ENCODE peak calls at places on chromosomes 6 and 20, in four cellular contexts. One of them, this sample, is unnamed.

GRCh38 chr6:42292002-42292735 is 74.5 kb upstream of the MRPS10 start:
- DNase-seq in pancreas: no peak
- DNase-seq in glutamatergic neuron: no peak
- DNase-seq in H1: no peak
- DNase-seq in this sample: peak

GRCh38 chr6:43076093-43076927 is at the start of gene PTK7:
- DNase-seq in pancreas: peak
- DNase-seq in glutamatergic neuron: peak
- DNase-seq in H1: no peak
- DNase-seq in this sample: no peak

GRCh38 chr6:166618251-166618650 is 8.8 kb downstream of the RPS6KA2 start:
- DNase-seq in pancreas: no peak
- DNase-seq in glutamatergic neuron: no peak
- DNase-seq in H1: no peak
- DNase-seq in this sample: no peak

GRCh38 chr6:139037490-139037889 is 8.9 kb downstream of the ABRACL start:
- DNase-seq in pancreas: no peak
- DNase-seq in glutamatergic neuron: no peak
- DNase-seq in H1: no peak
- DNase-seq in this sample: peak

GRCh38 chr6:78639505-78640110 is 227.7 kb upstream of the IRAK1BP1 start:
- DNase-seq in pancreas: no peak
- DNase-seq in glutamatergic neuron: no peak
- DNase-seq in H1: no peak
- DNase-seq in this sample: no peak

GRCh38 chr6:142744836-142745235 is 200.1 kb downstream of the HIVEP2 start:
- DNase-seq in pancreas: no peak
- DNase-seq in glutamatergic neuron: no peak
- DNase-seq in H1: no peak
- DNase-seq in this sample: no peak

GRCh38 chr6:32852844-32853540 is 512 bp downstream of the TAP1 start:
- DNase-seq in pancreas: peak
- DNase-seq in glutamatergic neuron: peak
- DNase-seq in H1: no peak
- DNase-seq in this sample: no peak

GRCh38 chr6:2695464-2696095 is 55.1 kb downstream of the MYLK4 start:
- DNase-seq in pancreas: no peak
- DNase-seq in glutamatergic neuron: no peak
- DNase-seq in H1: no peak
- DNase-seq in this sample: no peak

GRCh38 chr20:57878803-57879424 is 169.1 kb upstream of the PMEPA1 start:
- DNase-seq in pancreas: no peak
- DNase-seq in glutamatergic neuron: no peak
- DNase-seq in H1: no peak
- DNase-seq in this sample: no peak

GRCh38 chr6:156718647-156719394 is 58.4 kb upstream of the ARID1B start:
- DNase-seq in pancreas: no peak
- DNase-seq in glutamatergic neuron: no peak
- DNase-seq in H1: no peak
- DNase-seq in this sample: no peak

DNA sequence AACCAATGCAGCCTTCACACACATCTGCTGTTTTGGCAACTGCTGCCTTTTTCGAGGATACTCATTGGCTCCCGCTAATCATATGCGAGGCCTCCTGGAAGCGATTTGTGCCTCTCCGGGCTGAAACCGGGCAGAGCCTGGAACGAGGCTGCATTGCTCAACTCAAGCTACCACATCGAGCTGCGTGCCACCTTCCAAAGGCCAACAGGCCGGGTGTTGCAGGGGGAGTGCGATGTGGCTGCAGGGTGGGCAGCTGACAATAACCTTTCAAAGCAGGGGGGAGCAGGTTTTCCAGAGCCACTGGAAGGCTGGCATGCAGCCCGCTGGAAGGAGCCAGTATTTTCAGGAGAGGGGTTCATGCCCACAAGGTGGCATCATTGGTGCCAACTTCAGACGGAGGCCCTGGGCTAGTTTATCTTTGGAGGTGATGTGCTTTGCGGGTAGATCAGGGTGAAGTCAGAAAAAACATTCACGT is 122.6 kb upstream of the IFNGR1 start:
- DNase-seq in pancreas: peak
- DNase-seq in glutamatergic neuron: peak
- DNase-seq in H1: no peak
- DNase-seq in this sample: peak
- TF ChIP-seq CTCF in pancreas: no peak
- TF ChIP-seq CTCF in glutamatergic neuron: no peak
- TF ChIP-seq CTCF in H1: peak
- TF ChIP-seq CTCF in this sample: peak

DNA sequence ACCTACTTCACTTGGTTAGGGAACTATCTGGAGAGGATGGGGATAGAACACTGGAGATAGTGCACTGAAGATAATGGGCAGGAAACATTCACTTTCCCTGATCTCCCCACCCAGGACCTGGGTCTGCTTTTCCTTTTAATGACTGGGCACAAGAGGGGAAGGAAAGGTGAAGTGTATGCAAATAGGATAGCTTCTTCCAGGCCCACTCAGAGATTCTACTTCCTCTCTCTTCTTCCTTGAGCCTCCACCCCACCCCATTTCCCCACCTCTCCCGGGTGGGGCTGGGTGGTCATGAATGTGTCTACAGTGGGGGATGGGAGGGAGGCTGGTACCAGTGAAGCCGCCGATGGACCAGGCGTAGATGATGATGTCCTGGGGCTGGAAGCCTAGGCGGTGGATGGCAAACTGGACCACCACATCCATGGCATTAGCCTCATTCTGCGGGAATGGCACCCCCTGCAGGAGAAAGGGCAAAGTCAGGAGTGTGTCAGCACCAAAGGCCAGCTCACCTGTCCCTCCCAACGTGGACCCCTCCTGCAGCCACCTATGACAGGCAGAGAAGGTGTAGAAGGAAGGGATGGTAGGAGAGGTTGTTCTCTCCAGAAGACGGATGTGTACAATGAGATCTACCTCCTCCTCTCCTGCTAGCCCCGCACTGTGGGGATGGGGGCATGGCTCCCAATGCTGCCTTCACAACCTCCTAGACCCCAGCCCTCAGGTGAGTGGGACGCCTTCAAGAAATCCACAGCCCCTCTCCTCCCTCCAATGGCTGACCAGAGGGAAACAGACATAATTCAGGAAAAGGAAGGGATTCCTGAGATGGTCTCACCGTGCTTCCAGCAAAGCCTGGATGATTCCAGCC is 8.6 kb upstream of the LY6G5C start:
- DNase-seq in pancreas: no peak
- DNase-seq in glutamatergic neuron: no peak
- DNase-seq in H1: no peak
- DNase-seq in this sample: no peak
- TF ChIP-seq CTCF in pancreas: peak
- TF ChIP-seq CTCF in glutamatergic neuron: peak
- TF ChIP-seq CTCF in H1: peak
- TF ChIP-seq CTCF in this sample: peak

DNA sequence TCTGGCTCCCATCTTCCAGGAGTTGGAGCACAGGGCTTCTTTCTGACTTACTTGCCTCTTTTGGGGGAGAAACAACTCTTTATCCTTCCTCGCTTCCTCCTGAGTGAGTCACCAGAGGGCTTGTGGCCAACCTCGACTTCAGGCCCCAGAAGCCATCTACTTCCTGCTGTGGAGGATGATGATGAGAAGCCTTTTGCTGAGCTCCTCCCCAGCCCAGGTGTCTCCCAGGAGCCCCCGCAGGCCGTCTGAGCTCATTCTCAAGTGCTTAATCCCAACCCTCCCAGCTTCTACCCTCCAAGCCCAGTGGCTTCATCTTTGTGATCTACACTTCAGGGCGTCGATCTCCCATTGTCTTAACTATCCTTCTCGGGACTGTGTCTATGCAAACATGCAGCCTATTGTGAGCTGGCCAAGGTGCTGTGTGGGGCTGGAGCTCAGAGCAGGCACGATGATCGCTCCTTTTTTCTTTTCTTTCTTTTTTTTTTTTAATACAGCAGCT is 27.9 kb downstream of the SDCBP2 start:
- DNase-seq in pancreas: no peak
- DNase-seq in glutamatergic neuron: no peak
- DNase-seq in H1: no peak
- DNase-seq in this sample: no peak
- TF ChIP-seq CTCF in pancreas: no peak
- TF ChIP-seq CTCF in glutamatergic neuron: no peak
- TF ChIP-seq CTCF in H1: no peak
- TF ChIP-seq CTCF in this sample: no peak

GRCh38 chr6:119148825-119149525 is 70.5 kb upstream of the FAM184A start:
- DNase-seq in pancreas: no peak
- DNase-seq in glutamatergic neuron: no peak
- DNase-seq in H1: no peak
- DNase-seq in this sample: no peak
- TF ChIP-seq CTCF in pancreas: no peak
- TF ChIP-seq CTCF in glutamatergic neuron: no peak
- TF ChIP-seq CTCF in H1: no peak
- TF ChIP-seq CTCF in this sample: no peak

DNA sequence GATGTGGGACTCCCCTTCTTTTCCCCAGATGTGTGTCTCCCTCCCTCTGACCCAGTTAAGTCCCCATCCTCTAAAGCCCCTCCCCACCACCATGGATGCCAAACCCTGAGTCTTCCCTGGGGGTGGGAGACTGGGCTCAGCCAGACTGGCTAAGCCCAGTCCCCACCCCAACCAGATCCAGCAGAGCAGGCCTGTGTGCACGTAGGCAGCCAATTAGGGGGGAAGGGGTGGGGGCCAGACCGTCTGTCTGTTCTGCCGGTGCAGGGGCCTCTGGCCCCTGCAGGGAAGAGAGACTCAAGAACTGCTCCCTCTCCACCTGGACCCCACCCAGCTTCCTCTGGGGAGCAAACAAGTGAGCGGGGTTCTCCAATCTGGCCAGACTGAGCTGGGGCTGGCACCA is 605 bp downstream of the COX4I2 start:
- DNase-seq in pancreas: no peak
- DNase-seq in glutamatergic neuron: no peak
- DNase-seq in H1: no peak
- DNase-seq in this sample: no peak
- TF ChIP-seq CTCF in pancreas: no peak
- TF ChIP-seq CTCF in glutamatergic neuron: no peak
- TF ChIP-seq CTCF in H1: no peak
- TF ChIP-seq CTCF in this sample: no peak

GRCh38 chr6:408599-409102 is 17.1 kb downstream of the IRF4 start:
- DNase-seq in pancreas: peak
- DNase-seq in glutamatergic neuron: no peak
- DNase-seq in H1: no peak
- DNase-seq in this sample: no peak
- TF ChIP-seq CTCF in pancreas: no peak
- TF ChIP-seq CTCF in glutamatergic neuron: peak
- TF ChIP-seq CTCF in H1: peak
- TF ChIP-seq CTCF in this sample: peak

GRCh38 chr20:48186915-48187314 is 401.6 kb upstream of the SULF2 start:
- DNase-seq in pancreas: no peak
- DNase-seq in glutamatergic neuron: no peak
- DNase-seq in H1: no peak
- DNase-seq in this sample: no peak
- TF ChIP-seq CTCF in pancreas: no peak
- TF ChIP-seq CTCF in glutamatergic neuron: no peak
- TF ChIP-seq CTCF in H1: no peak
- TF ChIP-seq CTCF in this sample: no peak